ENCODE peak calls at places on chromosomes 12 and 14, in four cellular contexts. B, R, M and C are unnamed samples.

GRCh38 chr14:76174982-76175381 is 23.3 kb downstream of the GPATCH2L start:
- DNase-seq in B (no peak), R (no peak), M (no peak), C (no peak)

GRCh38 chr12:132407525-132407924 is 78.1 kb upstream of the GALNT9 start:
- DNase-seq in B (no peak), R (no peak), M (no peak), C (no peak)

GRCh38 chr12:39467432-39467870 is 24.5 kb upstream of the KIF21A start:
- DNase-seq in B (no peak), R (no peak), M (no peak), C (no peak)

GRCh38 chr12:73589220-73589619 is 948.4 kb upstream of the ATXN7L3B start:
- DNase-seq in B (no peak), R (no peak), M (no peak), C (no peak)

GRCh38 chr14:54177861-54178591 is 218.8 kb upstream of the CDKN3 start:
- DNase-seq in B (no peak), R (no peak), M (no peak), C (no peak)

GRCh38 chr14:101927859-101928258 is 36.5 kb upstream of the DYNC1H1 start:
- DNase-seq in B (peak), R (no peak), M (no peak), C (no peak)

GRCh38 chr12:57525615-57526383 is 3.2 kb downstream of the MBD6 start:
- DNase-seq in B (no peak), R (no peak), M (no peak), C (no peak)

GRCh38 chr12:124392271-124392990 is 97.5 kb downstream of the RFLNA start:
- DNase-seq in B (no peak), R (no peak), M (peak), C (peak)

GRCh38 chr14:106843951-106844483 is 1317.6 kb downstream of the TMEM121 start:
- DNase-seq in B (no peak), R (no peak), M (no peak), C (no peak)

GRCh38 chr12:105676694-105677093 is 346.2 kb downstream of the C12orf75 start:
- DNase-seq in B (no peak), R (no peak), M (no peak), C (no peak)

GRCh38 chr12:32139064-32139421 is 32.4 kb downstream of the BICD1 start:
- DNase-seq in B (no peak), R (no peak), M (no peak), C (no peak)

GRCh38 chr12:79997115-79997805 is 62.4 kb upstream of the PPP1R12A start:
- DNase-seq in B (no peak), R (no peak), M (no peak), C (no peak)

GRCh38 chr12:112584266-112584722 is 165.5 kb downstream of the PTPN11 start:
- DNase-seq in B (no peak), R (no peak), M (peak), C (peak)

GRCh38 chr14:81453166-81453766 is 53.1 kb upstream of the STON2 start:
- DNase-seq in B (peak), R (peak), M (peak), C (no peak)

GRCh38 chr12:13595536-13596450 is 385.6 kb downstream of the GRIN2B start:
- DNase-seq in B (no peak), R (no peak), M (no peak), C (no peak)

GRCh38 chr14:38135096-38135495 is 72.6 kb upstream of the SSTR1 start:
- DNase-seq in B (no peak), R (no peak), M (no peak), C (no peak)

GRCh38 chr14:73795974-73796373 is 55.7 kb upstream of the PTGR2 start:
- DNase-seq in B (no peak), R (peak), M (peak), C (peak)

GRCh38 chr14:96249016-96249415 is 7.0 kb upstream of the BDKRB1 start:
- DNase-seq in B (no peak), R (no peak), M (peak), C (no peak)

GRCh38 chr14:96634481-96634880 is 132.3 kb downstream of the PAPOLA start:
- DNase-seq in B (no peak), R (peak), M (no peak), C (no peak)

GRCh38 chr14:76696361-76696760 is 64.9 kb upstream of the VASH1 start:
- DNase-seq in B (no peak), R (no peak), M (no peak), C (no peak)

GRCh38 chr12:124053855-124054254 is 80.8 kb downstream of the ZNF664 start:
- DNase-seq in B (peak), R (no peak), M (peak), C (no peak)

GRCh38 chr14:102221026-102221425 is 81.3 kb downstream of the WDR20 start:
- DNase-seq in B (no peak), R (no peak), M (no peak), C (peak)

GRCh38 chr12:25119020-25119419 is 75.9 kb downstream of the DNAI7 start:
- DNase-seq in B (no peak), R (no peak), M (no peak), C (no peak)

GRCh38 chr14:71166434-71166833 is 259.2 kb downstream of the PCNX1 start:
- DNase-seq in B (peak), R (no peak), M (peak), C (no peak)

GRCh38 chr14:86723254-86723624 is 1193.3 kb downstream of the FLRT2 start:
- DNase-seq in B (no peak), R (no peak), M (no peak), C (no peak)

GRCh38 chr12:100576311-100577036 is 3.0 kb downstream of the GAS2L3 start:
- DNase-seq in B (no peak), R (no peak), M (peak), C (peak)

GRCh38 chr12:79737875-79738718 is 47.3 kb upstream of the PAWR start:
- DNase-seq in B (peak), R (peak), M (peak), C (peak)

GRCh38 chr14:30267141-30267540 is 291.8 kb upstream of the G2E3 start:
- DNase-seq in B (no peak), R (no peak), M (no peak), C (no peak)

GRCh38 chr14:68627050-68627867 is 165.6 kb downstream of the ZFP36L1 start:
- DNase-seq in B (peak), R (peak), M (peak), C (no peak)

GRCh38 chr14:68630081-68630571 is 162.7 kb downstream of the ZFP36L1 start:
- DNase-seq in B (peak), R (no peak), M (no peak), C (no peak)

GRCh38 chr14:68630611-68631013 is 162.3 kb downstream of the ZFP36L1 start:
- DNase-seq in B (no peak), R (peak), M (no peak), C (no peak)

GRCh38 chr14:68627868-68628604 is 164.8 kb downstream of the ZFP36L1 start:
- DNase-seq in B (peak), R (peak), M (no peak), C (no peak)

GRCh38 chr14:68628605-68629310 is 164.1 kb downstream of the ZFP36L1 start:
- DNase-seq in B (no peak), R (peak), M (no peak), C (no peak)
- TF ChIP-seq POLR2A in B (no peak), R (peak), M (no peak), C (no peak)

GRCh38 chr12:53049582-53050318 is at the start of gene TNS2:
- DNase-seq in B (peak), R (peak), M (peak), C (peak)
- TF ChIP-seq POLR2A in B (no peak), R (peak), M (peak), C (peak)

GRCh38 chr12:49129332-49130150 is 1.7 kb downstream of the TUBA1B start:
- DNase-seq in B (peak), R (no peak), M (no peak), C (no peak)

GRCh38 chr12:49130151-49131050 is 794 bp downstream of the TUBA1B start:
- DNase-seq in B (peak), R (peak), M (peak), C (peak)

GRCh38 chr12:49133014-49133413 is 1.8 kb upstream of the TUBA1B start:
- DNase-seq in B (no peak), R (no peak), M (no peak), C (peak)

GRCh38 chr12:49131973-49132461 is 822 bp upstream of the TUBA1B start:
- DNase-seq in B (no peak), R (no peak), M (no peak), C (peak)

GRCh38 chr12:49131051-49131972 is at the start of gene TUBA1B:
- DNase-seq in B (peak), R (peak), M (peak), C (peak)
- TF ChIP-seq POLR2A in B (peak), R (peak), M (peak), C (peak)

GRCh38 chr14:59301354-59301753 is 112.9 kb downstream of the DAAM1 start:
- DNase-seq in B (no peak), R (no peak), M (no peak), C (no peak)
- TF ChIP-seq POLR2A in B (no peak), R (no peak), M (no peak), C (no peak)

GRCh38 chr12:122724641-122725243 is 5.9 kb downstream of the HCAR1 start:
- DNase-seq in B (no peak), R (no peak), M (no peak), C (no peak)
- TF ChIP-seq POLR2A in B (no peak), R (no peak), M (no peak), C (no peak)

GRCh38 chr12:7060353-7060954 is at the start of gene C1S:
- DNase-seq in B (peak), R (peak), M (peak), C (peak)
- TF ChIP-seq POLR2A in B (peak), R (peak), M (peak), C (no peak)

GRCh38 chr14:98773814-98774213 is 498.2 kb downstream of the BCL11B start:
- DNase-seq in B (no peak), R (no peak), M (no peak), C (no peak)
- TF ChIP-seq POLR2A in B (no peak), R (no peak), M (no peak), C (no peak)

GRCh38 chr12:50025187-50026059 is at the start of gene RACGAP1:
- DNase-seq in B (peak), R (peak), M (peak), C (peak)
- TF ChIP-seq POLR2A in B (no peak), R (no peak), M (no peak), C (peak)

GRCh38 chr14:51464411-51464810 is 187.3 kb upstream of the FRMD6 start:
- DNase-seq in B (no peak), R (no peak), M (no peak), C (no peak)
- TF ChIP-seq POLR2A in B (no peak), R (no peak), M (no peak), C (no peak)